ENCODE peak calls at places on chromosome 18, in four cellular contexts. One of them, this sample, is unnamed.

GRCh38 chr18:63422862-63423304 is 607 bp upstream of the VPS4B start:
- DNase-seq in stromal cell of bone marrow: no peak
- DNase-seq in activated CD4-positive, alpha-beta T cell treated with anti-CD3 and anti-CD28 coated beads for 48 hours: no peak
- DNase-seq in stimulated activated CD8-positive, alpha-beta memory T cell treated with anti-CD3 and anti-CD28 coated beads, Interleukin-2, amount 100 ng/mL, for 1 hour: no peak
- DNase-seq in this sample: no peak

GRCh38 chr18:53715243-53715853 is 509.1 kb downstream of the MBD2 start:
- DNase-seq in stromal cell of bone marrow: no peak
- DNase-seq in activated CD4-positive, alpha-beta T cell treated with anti-CD3 and anti-CD28 coated beads for 48 hours: no peak
- DNase-seq in stimulated activated CD8-positive, alpha-beta memory T cell treated with anti-CD3 and anti-CD28 coated beads, Interleukin-2, amount 100 ng/mL, for 1 hour: no peak
- DNase-seq in this sample: no peak

GRCh38 chr18:23238152-23238531 is 102.9 kb downstream of the CABLES1 start:
- DNase-seq in stromal cell of bone marrow: peak
- DNase-seq in activated CD4-positive, alpha-beta T cell treated with anti-CD3 and anti-CD28 coated beads for 48 hours: no peak
- DNase-seq in stimulated activated CD8-positive, alpha-beta memory T cell treated with anti-CD3 and anti-CD28 coated beads, Interleukin-2, amount 100 ng/mL, for 1 hour: no peak
- DNase-seq in this sample: peak

GRCh38 chr18:77676901-77677300 is 427.3 kb downstream of the GALR1 start:
- DNase-seq in stromal cell of bone marrow: no peak
- DNase-seq in activated CD4-positive, alpha-beta T cell treated with anti-CD3 and anti-CD28 coated beads for 48 hours: no peak
- DNase-seq in stimulated activated CD8-positive, alpha-beta memory T cell treated with anti-CD3 and anti-CD28 coated beads, Interleukin-2, amount 100 ng/mL, for 1 hour: no peak
- DNase-seq in this sample: no peak

GRCh38 chr18:47280121-47280520 is 28.7 kb upstream of the SKOR2 start:
- DNase-seq in stromal cell of bone marrow: no peak
- DNase-seq in activated CD4-positive, alpha-beta T cell treated with anti-CD3 and anti-CD28 coated beads for 48 hours: no peak
- DNase-seq in stimulated activated CD8-positive, alpha-beta memory T cell treated with anti-CD3 and anti-CD28 coated beads, Interleukin-2, amount 100 ng/mL, for 1 hour: no peak
- DNase-seq in this sample: no peak

GRCh38 chr18:72588339-72588738 is 44.2 kb upstream of the CBLN2 start:
- DNase-seq in stromal cell of bone marrow: no peak
- DNase-seq in activated CD4-positive, alpha-beta T cell treated with anti-CD3 and anti-CD28 coated beads for 48 hours: no peak
- DNase-seq in stimulated activated CD8-positive, alpha-beta memory T cell treated with anti-CD3 and anti-CD28 coated beads, Interleukin-2, amount 100 ng/mL, for 1 hour: no peak
- DNase-seq in this sample: no peak

GRCh38 chr18:44840053-44840826 is 159.6 kb downstream of the SETBP1 start:
- DNase-seq in stromal cell of bone marrow: no peak
- DNase-seq in activated CD4-positive, alpha-beta T cell treated with anti-CD3 and anti-CD28 coated beads for 48 hours: no peak
- DNase-seq in stimulated activated CD8-positive, alpha-beta memory T cell treated with anti-CD3 and anti-CD28 coated beads, Interleukin-2, amount 100 ng/mL, for 1 hour: no peak
- DNase-seq in this sample: no peak

GRCh38 chr18:74546751-74547530 is 12.6 kb downstream of the CNDP1 start:
- DNase-seq in stromal cell of bone marrow: peak
- DNase-seq in activated CD4-positive, alpha-beta T cell treated with anti-CD3 and anti-CD28 coated beads for 48 hours: no peak
- DNase-seq in stimulated activated CD8-positive, alpha-beta memory T cell treated with anti-CD3 and anti-CD28 coated beads, Interleukin-2, amount 100 ng/mL, for 1 hour: no peak
- DNase-seq in this sample: peak

GRCh38 chr18:8799593-8799992 is 94.2 kb downstream of the MTCL1 start:
- DNase-seq in stromal cell of bone marrow: no peak
- DNase-seq in activated CD4-positive, alpha-beta T cell treated with anti-CD3 and anti-CD28 coated beads for 48 hours: no peak
- DNase-seq in stimulated activated CD8-positive, alpha-beta memory T cell treated with anti-CD3 and anti-CD28 coated beads, Interleukin-2, amount 100 ng/mL, for 1 hour: no peak
- DNase-seq in this sample: no peak

GRCh38 chr18:37783771-37784170 is 218.2 kb upstream of the CELF4 start:
- DNase-seq in stromal cell of bone marrow: no peak
- DNase-seq in activated CD4-positive, alpha-beta T cell treated with anti-CD3 and anti-CD28 coated beads for 48 hours: no peak
- DNase-seq in stimulated activated CD8-positive, alpha-beta memory T cell treated with anti-CD3 and anti-CD28 coated beads, Interleukin-2, amount 100 ng/mL, for 1 hour: no peak
- DNase-seq in this sample: no peak

GRCh38 chr18:12088096-12088495 is 5.5 kb upstream of the ANKRD62 start:
- DNase-seq in stromal cell of bone marrow: no peak
- DNase-seq in activated CD4-positive, alpha-beta T cell treated with anti-CD3 and anti-CD28 coated beads for 48 hours: no peak
- DNase-seq in stimulated activated CD8-positive, alpha-beta memory T cell treated with anti-CD3 and anti-CD28 coated beads, Interleukin-2, amount 100 ng/mL, for 1 hour: no peak
- DNase-seq in this sample: no peak

GRCh38 chr18:48166971-48167370 is 236.5 kb upstream of the SMAD2 start:
- DNase-seq in stromal cell of bone marrow: no peak
- DNase-seq in activated CD4-positive, alpha-beta T cell treated with anti-CD3 and anti-CD28 coated beads for 48 hours: no peak
- DNase-seq in stimulated activated CD8-positive, alpha-beta memory T cell treated with anti-CD3 and anti-CD28 coated beads, Interleukin-2, amount 100 ng/mL, for 1 hour: no peak
- DNase-seq in this sample: no peak

GRCh38 chr18:2981212-2981728 is 31.7 kb downstream of the LPIN2 start:
- DNase-seq in stromal cell of bone marrow: peak
- DNase-seq in activated CD4-positive, alpha-beta T cell treated with anti-CD3 and anti-CD28 coated beads for 48 hours: no peak
- DNase-seq in stimulated activated CD8-positive, alpha-beta memory T cell treated with anti-CD3 and anti-CD28 coated beads, Interleukin-2, amount 100 ng/mL, for 1 hour: no peak
- DNase-seq in this sample: peak

GRCh38 chr18:45621068-45621511 is 5.8 kb downstream of the SLC14A2 start:
- DNase-seq in stromal cell of bone marrow: peak
- DNase-seq in activated CD4-positive, alpha-beta T cell treated with anti-CD3 and anti-CD28 coated beads for 48 hours: peak
- DNase-seq in stimulated activated CD8-positive, alpha-beta memory T cell treated with anti-CD3 and anti-CD28 coated beads, Interleukin-2, amount 100 ng/mL, for 1 hour: peak
- DNase-seq in this sample: peak

GRCh38 chr18:46416706-46417638 is 240.0 kb downstream of the LOXHD1 start:
- DNase-seq in stromal cell of bone marrow: no peak
- DNase-seq in activated CD4-positive, alpha-beta T cell treated with anti-CD3 and anti-CD28 coated beads for 48 hours: peak
- DNase-seq in stimulated activated CD8-positive, alpha-beta memory T cell treated with anti-CD3 and anti-CD28 coated beads, Interleukin-2, amount 100 ng/mL, for 1 hour: no peak
- DNase-seq in this sample: peak

GRCh38 chr18:49726564-49726963 is 86.8 kb downstream of the ACAA2 start:
- DNase-seq in stromal cell of bone marrow: peak
- DNase-seq in activated CD4-positive, alpha-beta T cell treated with anti-CD3 and anti-CD28 coated beads for 48 hours: no peak
- DNase-seq in stimulated activated CD8-positive, alpha-beta memory T cell treated with anti-CD3 and anti-CD28 coated beads, Interleukin-2, amount 100 ng/mL, for 1 hour: no peak
- DNase-seq in this sample: peak

GRCh38 chr18:24839991-24840390 is 379.6 kb downstream of the HRH4 start:
- DNase-seq in stromal cell of bone marrow: no peak
- DNase-seq in activated CD4-positive, alpha-beta T cell treated with anti-CD3 and anti-CD28 coated beads for 48 hours: no peak
- DNase-seq in stimulated activated CD8-positive, alpha-beta memory T cell treated with anti-CD3 and anti-CD28 coated beads, Interleukin-2, amount 100 ng/mL, for 1 hour: no peak
- DNase-seq in this sample: peak

GRCh38 chr18:63405986-63406385 is 16.3 kb downstream of the VPS4B start:
- DNase-seq in stromal cell of bone marrow: no peak
- DNase-seq in activated CD4-positive, alpha-beta T cell treated with anti-CD3 and anti-CD28 coated beads for 48 hours: no peak
- DNase-seq in stimulated activated CD8-positive, alpha-beta memory T cell treated with anti-CD3 and anti-CD28 coated beads, Interleukin-2, amount 100 ng/mL, for 1 hour: no peak
- DNase-seq in this sample: no peak

GRCh38 chr18:63307555-63308200 is 11.9 kb downstream of the BCL2 start:
- DNase-seq in stromal cell of bone marrow: no peak
- DNase-seq in activated CD4-positive, alpha-beta T cell treated with anti-CD3 and anti-CD28 coated beads for 48 hours: no peak
- DNase-seq in stimulated activated CD8-positive, alpha-beta memory T cell treated with anti-CD3 and anti-CD28 coated beads, Interleukin-2, amount 100 ng/mL, for 1 hour: no peak
- DNase-seq in this sample: no peak

GRCh38 chr18:48033770-48034650 is 103.6 kb upstream of the SMAD2 start:
- DNase-seq in stromal cell of bone marrow: no peak
- DNase-seq in activated CD4-positive, alpha-beta T cell treated with anti-CD3 and anti-CD28 coated beads for 48 hours: no peak
- DNase-seq in stimulated activated CD8-positive, alpha-beta memory T cell treated with anti-CD3 and anti-CD28 coated beads, Interleukin-2, amount 100 ng/mL, for 1 hour: no peak
- DNase-seq in this sample: no peak

This sample was measured in M059J.